ENCODE peak calls at places on chromosomes 5 and 9, in nine cellular contexts. S, R, K, J, V, D, Y, W and P are unnamed samples.

GRCh38 chr9:10268500-10269485 is 344.0 kb downstream of the PTPRD start:
- DNase-seq in S (peak), R (no peak), K (peak), J (no peak), V (no peak), D (no peak), Y (no peak), W (peak), P (no peak)

GRCh38 chr9:111516061-111516465 is 8.9 kb upstream of the ZNF483 start:
- DNase-seq in S (no peak), R (no peak), K (peak), J (no peak), V (peak), D (no peak), Y (no peak), W (no peak), P (no peak)

GRCh38 chr9:86064220-86064619 is 35.1 kb downstream of the GOLM1 start:
- DNase-seq in S (no peak), R (no peak), K (no peak), J (no peak), V (no peak), D (no peak), Y (no peak), W (no peak), P (no peak)

GRCh38 chr5:32859211-32859641 is 148.1 kb downstream of the NPR3 start:
- DNase-seq in S (no peak), R (no peak), K (no peak), J (no peak), V (no peak), D (no peak), Y (no peak), W (no peak), P (no peak)

GRCh38 chr9:134341306-134341705 is 15.1 kb downstream of the RXRA start:
- DNase-seq in S (no peak), R (peak), K (no peak), J (no peak), V (no peak), D (no peak), Y (no peak), W (no peak), P (no peak)

GRCh38 chr5:2996687-2997086 is 245.2 kb upstream of the IRX2 start:
- DNase-seq in S (no peak), R (peak), K (no peak), J (no peak), V (no peak), D (no peak), Y (no peak), W (no peak), P (no peak)

GRCh38 chr9:69497816-69498215 is 172.8 kb downstream of the ENTREP1 start:
- DNase-seq in S (no peak), R (no peak), K (no peak), J (no peak), V (no peak), D (no peak), Y (no peak), W (no peak), P (peak)

GRCh38 chr5:141757402-141757801 is 75.4 kb upstream of the ARAP3 start:
- DNase-seq in S (no peak), R (peak), K (peak), J (no peak), V (peak), D (no peak), Y (no peak), W (peak), P (no peak)

GRCh38 chr5:14123974-14124482 is 19.1 kb upstream of the TRIO start:
- DNase-seq in S (no peak), R (no peak), K (no peak), J (no peak), V (no peak), D (no peak), Y (no peak), W (no peak), P (no peak)

GRCh38 chr5:87393331-87393730 is 19.4 kb downstream of the CCNH start:
- DNase-seq in S (no peak), R (no peak), K (no peak), J (no peak), V (peak), D (no peak), Y (no peak), W (peak), P (no peak)
- H3K27ac ChIP-seq in S (no peak), R (peak), K (no peak), J (no peak), V (peak), D (peak), Y (no peak), W (peak), P (no peak)

GRCh38 chr5:65892801-65893200 is 33.6 kb upstream of the ERBIN start:
- DNase-seq in S (no peak), R (no peak), K (no peak), J (no peak), V (no peak), D (no peak), Y (no peak), W (no peak), P (no peak)
- H3K4me3 ChIP-seq in S (no peak), R (no peak), K (no peak), J (no peak), V (no peak), D (no peak), Y (no peak), W (no peak), P (no peak)

GRCh38 chr5:92467695-92468094 is 1084.6 kb upstream of the ARRDC3 start:
- DNase-seq in S (no peak), R (no peak), K (no peak), J (no peak), V (no peak), D (no peak), Y (no peak), W (no peak), P (no peak)

GRCh38 chr5:92468307-92468706 is 1085.2 kb upstream of the ARRDC3 start:
- DNase-seq in S (no peak), R (no peak), K (no peak), J (no peak), V (no peak), D (no peak), Y (no peak), W (no peak), P (no peak)

GRCh38 chr5:92472981-92473566 is 1090.0 kb upstream of the ARRDC3 start:
- DNase-seq in S (no peak), R (no peak), K (no peak), J (no peak), V (no peak), D (no peak), Y (no peak), W (no peak), P (no peak)

GRCh38 chr5:92471861-92472260 is 1088.7 kb upstream of the ARRDC3 start:
- DNase-seq in S (no peak), R (no peak), K (no peak), J (no peak), V (no peak), D (no peak), Y (no peak), W (no peak), P (no peak)

DNA sequence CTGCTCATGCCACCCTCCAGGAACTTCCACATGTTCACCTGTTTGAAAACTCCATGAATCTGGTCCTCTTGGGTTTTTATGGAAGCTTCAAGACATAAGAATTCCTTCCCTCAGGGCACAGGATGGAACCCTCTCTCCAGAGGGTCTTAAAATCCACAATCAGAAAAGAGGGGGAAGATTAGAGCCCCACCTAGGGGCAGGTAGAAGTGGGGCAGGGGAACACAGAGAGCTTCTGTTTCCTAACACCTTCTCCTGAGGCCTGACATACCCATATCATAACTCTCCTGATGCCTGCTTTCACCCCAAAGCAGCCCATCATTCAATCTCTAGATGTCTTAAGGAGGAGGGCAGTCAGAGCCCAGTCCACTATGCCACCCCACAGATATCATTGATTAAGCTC is 1087.7 kb upstream of the ARRDC3 start:
- DNase-seq in S (no peak), R (no peak), K (peak), J (no peak), V (no peak), D (no peak), Y (no peak), W (no peak), P (no peak)
- TF ChIP-seq CTCF in S (no peak), R (no peak), K (peak), J (no peak), V (no peak), D (no peak), Y (no peak), W (no peak), P (no peak)

DNA sequence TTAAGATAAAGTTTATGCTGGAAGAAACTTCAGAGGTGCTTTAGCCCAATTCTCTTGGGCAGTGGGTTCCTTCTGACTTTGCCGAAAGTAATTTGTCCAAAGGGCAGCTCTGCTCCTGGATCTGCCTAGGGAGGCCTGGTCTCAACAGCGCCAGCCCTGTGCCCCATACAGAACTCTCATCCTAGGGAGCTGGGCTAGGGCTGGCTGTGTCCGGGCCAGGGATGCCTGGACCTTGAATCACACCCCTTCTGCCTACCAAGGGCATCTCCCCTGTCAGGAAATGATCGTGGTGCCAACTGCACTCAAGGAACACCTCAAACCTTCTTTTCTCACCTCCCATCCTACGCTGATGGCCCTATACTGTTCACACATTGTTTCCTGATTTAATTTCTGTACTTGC is 37.3 kb upstream of the NFIB start:
- DNase-seq in S (no peak), R (no peak), K (no peak), J (no peak), V (no peak), D (no peak), Y (no peak), W (no peak), P (peak)
- H3K27ac ChIP-seq in S (no peak), R (no peak), K (no peak), J (no peak), V (no peak), D (no peak), Y (peak), W (peak), P (peak)

GRCh38 chr5:167949435-167949834 is 342.0 kb upstream of the WWC1 start:
- DNase-seq in S (no peak), R (no peak), K (no peak), J (no peak), V (no peak), D (no peak), Y (no peak), W (no peak), P (no peak)

GRCh38 chr5:167953151-167953788 is 338.2 kb upstream of the WWC1 start:
- DNase-seq in S (no peak), R (no peak), K (no peak), J (no peak), V (peak), D (no peak), Y (no peak), W (no peak), P (no peak)

GRCh38 chr5:167952278-167952990 is 339.0 kb upstream of the WWC1 start:
- DNase-seq in S (no peak), R (peak), K (peak), J (no peak), V (peak), D (peak), Y (no peak), W (no peak), P (no peak)

GRCh38 chr5:167950126-167950721 is 341.2 kb upstream of the WWC1 start:
- DNase-seq in S (no peak), R (no peak), K (no peak), J (no peak), V (no peak), D (no peak), Y (no peak), W (no peak), P (no peak)

GRCh38 chr5:167951121-167951520 is 340.3 kb upstream of the WWC1 start:
- DNase-seq in S (no peak), R (no peak), K (no peak), J (no peak), V (no peak), D (no peak), Y (no peak), W (no peak), P (no peak)
- H3K4me3 ChIP-seq in S (no peak), R (no peak), K (no peak), J (no peak), V (no peak), D (peak), Y (no peak), W (no peak), P (no peak)

GRCh38 chr5:53482717-53483638 is 2.5 kb downstream of the FST start:
- DNase-seq in S (peak), R (peak), K (peak), J (no peak), V (no peak), D (peak), Y (no peak), W (peak), P (peak)
- TF ChIP-seq CTCF in S (peak), R (no peak), K (peak), J (no peak), V (no peak), D (peak), Y (no peak), W (no peak), P (no peak)